ENCODE peak calls at places on chromosomes 6 and 20, in six cellular contexts. C is choroid plexus epithelial cell, Q is lower lobe of right lung, B is cardiac fibroblast, X is right lobe of liver, M is PC-3. U is an unnamed sample.

GRCh38 chr6:72371473-72371872 is 250.4 kb upstream of the KCNQ5 start:
- DNase-seq in Q (no peak), X (no peak), M (no peak), C (peak; percentile 1), B (no peak), U (no peak)

GRCh38 chr6:6793388-6794250 is 205.1 kb downstream of the LY86 start:
- DNase-seq in M (no peak), C (no peak), B (no peak), X (no peak), Q (peak; percentile 64), U (no peak)

GRCh38 chr6:160275511-160276003 is 16.9 kb upstream of the SLC22A2 start:
- DNase-seq in C (no peak), M (no peak), B (no peak), Q (no peak), X (peak; percentile 66), U (no peak)

GRCh38 chr20:47382746-47383145 is 26.2 kb upstream of the ZMYND8 start:
- DNase-seq in C (no peak), Q (no peak), X (no peak), M (peak; percentile 23), B (no peak), U (no peak)

GRCh38 chr6:67433124-67433523 is 1202.0 kb upstream of the ADGRB3 start:
- DNase-seq in B (peak; percentile 11), M (no peak), Q (no peak), X (no peak), C (peak; percentile 49), U (no peak)

GRCh38 chr6:144285548-144285797 is 338 bp downstream of the UTRN start:
- DNase-seq in C (no peak), B (no peak), Q (peak; percentile 70), M (peak; percentile 14), X (no peak), U (no peak)

GRCh38 chr6:15535495-15536200 is 127.2 kb downstream of the DTNBP1 start:
- DNase-seq in M (no peak), X (no peak), C (no peak), B (no peak), Q (no peak), U (no peak)

GRCh38 chr6:1724616-1725015 is 114.9 kb downstream of the FOXC1 start:
- DNase-seq in C (no peak), B (peak; percentile 18), X (peak; percentile 39), Q (peak; percentile 80), M (peak; percentile 93), U (no peak)

GRCh38 chr20:49381558-49382493 is 100.6 kb downstream of the KCNB1 start:
- DNase-seq in M (peak; percentile 38), C (peak; percentile 94), X (peak; percentile 86), Q (no peak), B (peak; percentile 58), U (no peak)

GRCh38 chr6:31055401-31055800 is 45.1 kb downstream of the MUC22 start:
- DNase-seq in C (no peak), X (no peak), B (no peak), M (no peak), Q (no peak), U (no peak)

GRCh38 chr6:159004592-159004991 is 4.6 kb upstream of the RSPH3 start:
- DNase-seq in C (no peak), M (no peak), B (no peak), X (no peak), Q (no peak), U (no peak)

GRCh38 chr20:4064118-4064962 is 49.0 kb upstream of the RNF24 start:
- DNase-seq in C (peak; percentile 91), X (peak; percentile 79), B (peak; percentile 98), M (peak; percentile 98), Q (peak; percentile 88), U (peak; percentile 70)

GRCh38 chr6:14316911-14317535 is 199.5 kb downstream of the CD83 start:
- DNase-seq in B (no peak), C (no peak), M (peak; percentile 26), Q (no peak), X (peak; percentile 29), U (no peak)

GRCh38 chr6:165910184-165910583 is 247.1 kb upstream of the PDE10A start:
- DNase-seq in M (no peak), Q (no peak), B (peak; percentile 6), X (no peak), C (peak; percentile 29), U (no peak)

GRCh38 chr20:40673442-40673841 is 15.6 kb downstream of the MAFB start:
- DNase-seq in Q (no peak), X (no peak), B (no peak), M (peak; percentile 12), C (no peak), U (no peak)

GRCh38 chr6:44725070-44725469 is 337.6 kb downstream of the CDC5L start:
- DNase-seq in C (no peak), M (peak; percentile 42), Q (no peak), B (peak; percentile 55), X (no peak), U (no peak)

GRCh38 chr6:127768223-127768622 is 132.6 kb downstream of the THEMIS start:
- DNase-seq in B (no peak), C (no peak), Q (no peak), X (no peak), M (no peak), U (no peak)

GRCh38 chr20:8443464-8444072 is 311.5 kb downstream of the PLCB1 start:
- DNase-seq in C (no peak), X (no peak), M (no peak), B (no peak), Q (no peak), U (no peak)

GRCh38 chr6:6366778-6367177 is 46.3 kb upstream of the F13A1 start:
- DNase-seq in M (no peak), C (no peak), X (no peak), Q (no peak), B (no peak), U (no peak)

GRCh38 chr20:53829706-53830521 is 236.3 kb upstream of the ZNF217 start:
- DNase-seq in B (peak; percentile 70), M (peak; percentile 74), Q (no peak), C (peak; percentile 71), X (no peak), U (peak; percentile 74)

GRCh38 chr20:53827996-53828672 is 234.5 kb upstream of the ZNF217 start:
- DNase-seq in C (peak; percentile 100), B (peak; percentile 100), Q (no peak), X (no peak), M (peak; percentile 98), U (peak; percentile 96)

GRCh38 chr20:53828673-53829085 is 235.0 kb upstream of the ZNF217 start:
- DNase-seq in X (no peak), C (peak; percentile 95), Q (no peak), B (peak; percentile 96), M (peak; percentile 93), U (peak; percentile 95)

GRCh38 chr20:53827292-53827995 is 233.8 kb upstream of the ZNF217 start:
- DNase-seq in X (no peak), B (peak; percentile 14), Q (no peak), M (no peak), C (no peak), U (no peak)

DNA sequence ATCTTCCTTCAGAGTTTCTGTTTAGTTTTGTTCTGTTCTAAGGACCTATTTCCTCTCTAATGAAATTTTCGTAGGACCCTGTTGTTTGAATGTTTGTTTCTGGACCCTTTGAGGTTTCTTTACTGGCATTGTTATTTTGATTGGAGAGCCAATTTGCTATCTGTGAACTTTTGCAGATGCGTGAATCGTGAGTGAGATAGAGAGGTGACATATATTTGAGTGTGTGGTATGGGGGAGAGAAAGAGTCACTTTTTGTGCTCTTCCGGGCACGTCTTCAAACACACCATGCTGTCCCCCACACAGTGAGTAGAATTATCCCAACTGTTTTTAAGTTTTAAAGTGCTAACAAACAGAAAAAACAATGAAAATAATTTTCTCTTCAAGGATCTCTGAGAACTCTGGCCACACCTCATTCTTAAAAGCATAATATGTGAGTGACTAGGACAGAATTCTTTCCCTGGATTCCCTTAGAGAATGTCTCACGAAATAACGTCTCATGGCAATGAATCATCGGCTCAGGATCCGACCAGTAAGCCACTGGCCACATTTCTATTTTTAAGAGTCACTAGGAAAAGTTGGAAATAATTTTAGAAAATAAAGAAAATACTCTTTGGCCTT is 235.6 kb upstream of the ZNF217 start:
- DNase-seq in B (peak; percentile 99), M (peak; percentile 99), X (no peak), Q (no peak), C (peak; percentile 97), U (peak; percentile 97)
- H3K4me3 ChIP-seq in B (no peak overlapping the region), M (peak overlapping the region; percentile 61), X (no peak overlapping the region), Q (peak overlapping the region; percentile 36), C (peak overlapping the region; percentile 20), U (peak overlapping the region; percentile 18)

GRCh38 chr6:85405853-85406198 is 44.1 kb upstream of the NT5E start:
- DNase-seq in C (no peak), X (no peak), M (no peak), B (no peak), Q (no peak), U (no peak)

GRCh38 chr6:85405175-85405852 is 44.6 kb upstream of the NT5E start:
- DNase-seq in M (peak; percentile 56), X (peak; percentile 42), B (no peak), C (peak; percentile 38), Q (no peak), U (no peak)

GRCh38 chr6:85403331-85404015 is 46.4 kb upstream of the NT5E start:
- DNase-seq in Q (no peak), B (peak; percentile 97), C (peak; percentile 96), X (no peak), M (peak; percentile 77), U (peak; percentile 69)

GRCh38 chr6:85402922-85403321 is 47.0 kb upstream of the NT5E start:
- DNase-seq in C (peak; percentile 63), Q (no peak), B (peak; percentile 76), X (no peak), M (no peak), U (no peak)

DNA sequence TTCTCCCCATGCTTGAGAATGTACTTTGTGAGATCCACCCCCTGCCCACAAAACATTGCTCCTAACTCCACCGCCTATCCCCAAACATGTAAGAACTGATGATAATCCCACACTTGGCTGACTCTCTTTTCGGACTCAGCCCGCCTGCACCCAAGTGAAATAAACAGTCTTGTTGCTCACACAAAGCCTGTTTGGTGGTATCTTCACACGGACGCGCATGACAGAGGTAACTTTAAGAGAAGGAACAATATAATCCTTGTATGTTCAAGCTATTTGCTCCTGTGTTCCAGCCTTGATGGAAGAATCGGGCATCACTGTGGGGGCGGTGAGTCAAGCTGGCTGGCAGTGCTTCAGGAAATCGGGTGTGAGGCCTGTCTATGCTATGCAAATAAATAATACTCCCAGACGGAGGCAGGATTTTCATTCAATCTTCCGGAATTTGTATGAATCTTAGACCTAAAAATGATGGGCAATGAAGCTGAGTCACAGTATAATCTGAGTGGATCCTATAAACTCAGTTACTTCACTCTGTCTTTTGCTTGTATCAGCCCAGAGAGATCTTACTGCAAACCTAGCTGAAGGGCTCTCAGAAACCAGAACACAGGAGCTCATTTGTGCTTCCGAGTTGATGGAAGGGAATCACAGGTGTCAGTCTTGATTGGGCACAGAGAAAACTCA is 45.2 kb upstream of the NT5E start:
- DNase-seq in X (peak; percentile 46), B (peak; percentile 98), C (peak; percentile 87), Q (no peak), M (peak; percentile 94), U (peak; percentile 92)
- H3K4me3 ChIP-seq in X (no peak overlapping the region), B (no peak overlapping the region), C (no peak overlapping the region), Q (no peak overlapping the region), M (peak overlapping the region; percentile 45), U (no peak overlapping the region)

GRCh38 chr6:69913361-69913760 is 47.0 kb downstream of the COL19A1 start:
- DNase-seq in M (no peak), Q (no peak), C (no peak), B (no peak), X (no peak), U (no peak)
- H3K4me3 ChIP-seq in M (no peak overlapping the region), Q (no peak overlapping the region), C (no peak overlapping the region), B (no peak overlapping the region), X (no peak overlapping the region), U (no peak overlapping the region)

GRCh38 chr6:96563853-96564252 is 925 bp downstream of the FHL5 start:
- DNase-seq in X (no peak), M (no peak), B (no peak), C (no peak), Q (no peak), U (no peak)

GRCh38 chr6:96562886-96563285 is at the start of gene FHL5:
- DNase-seq in M (no peak), C (peak; percentile 54), X (no peak), B (peak; percentile 54), Q (no peak), U (no peak)
- H3K4me3 ChIP-seq in M (no peak within 1 kb of the TSS), C (peak within 1 kb of the TSS; percentile 2), X (no peak within 1 kb of the TSS), B (no peak within 1 kb of the TSS), Q (peak within 1 kb of the TSS; percentile 34), U (no peak within 1 kb of the TSS)

U was measured in AG09309.